ENCODE peak calls at places on chromosomes 12 and 14, in nine cellular contexts. P is T-helper 17 cell; I is HFF-Myc; L is stimulated activated CD4-positive, alpha-beta T cell treated with anti-CD3 and anti-CD28 coated beads, Interleukin-12 subunit alpha, Interleukin-12 subunit beta, amount 100 ng/mL, for 24 hours; Z is activated CD4-positive, CD25-positive, alpha-beta regulatory T cell treated with anti-CD3 and anti-CD28 coated beads, Interleukin-2, amount 50 U/mL, for 72 hours; D is WTC11; H is WERI-Rb-1; F is NCI-H1092; Q is stromal cell of bone marrow. X is an unnamed sample.

GRCh38 chr12:129152291-129153075 is 299.2 kb downstream of the GLT1D1 start:
- DNase-seq in Q (no peak), P (no peak), F (no peak), Z (no peak), L (no peak), H (peak), D (no peak), I (no peak), X (no peak)

GRCh38 chr12:54304187-54304810 is 3.5 kb upstream of the NFE2 start:
- DNase-seq in Q (no peak), P (no peak), Z (no peak), I (no peak), F (no peak), H (no peak), L (no peak), D (peak), X (peak)

GRCh38 chr12:49537709-49538601 is 875 bp upstream of the KCNH3 start:
- DNase-seq in P (no peak), Z (no peak), I (no peak), Q (no peak), L (no peak), D (no peak), H (no peak), F (peak), X (peak)

GRCh38 chr14:39628087-39628486 is 195.9 kb upstream of the FBXO33 start:
- DNase-seq in Z (no peak), F (no peak), D (no peak), L (no peak), I (no peak), P (no peak), Q (no peak), H (no peak), X (no peak)

GRCh38 chr12:6215932-6216494 is 15.8 kb downstream of the CD9 start:
- DNase-seq in H (no peak), I (peak), D (peak), F (no peak), P (no peak), Z (no peak), Q (peak), L (no peak), X (no peak)

GRCh38 chr14:71212683-71213107 is 305.4 kb downstream of the PCNX1 start:
- DNase-seq in H (no peak), I (no peak), Z (no peak), F (no peak), P (no peak), D (no peak), L (no peak), Q (no peak), X (no peak)

GRCh38 chr12:44372259-44372658 is 503.9 kb downstream of the NELL2 start:
- DNase-seq in Z (no peak), Q (peak), F (no peak), P (no peak), H (no peak), I (no peak), D (no peak), L (no peak), X (no peak)

GRCh38 chr14:89029961-89030694 is 205.7 kb downstream of the TTC8 start:
- DNase-seq in D (no peak), F (no peak), Q (no peak), I (no peak), P (no peak), L (no peak), Z (no peak), H (no peak), X (no peak)

GRCh38 chr14:39351708-39352107 is 80.5 kb downstream of the FBXO33 start:
- DNase-seq in L (no peak), Z (no peak), F (no peak), Q (no peak), P (no peak), D (no peak), H (no peak), I (no peak), X (no peak)

GRCh38 chr12:53402871-53403270 is 20.8 kb upstream of the AMHR2 start:
- DNase-seq in Q (no peak), L (no peak), D (no peak), H (no peak), Z (no peak), P (no peak), F (no peak), I (no peak), X (no peak)

GRCh38 chr14:92615451-92615850 is 101.9 kb downstream of the RIN3 start:
- DNase-seq in F (no peak), H (no peak), Z (peak), P (peak), D (no peak), I (no peak), Q (no peak), L (peak), X (no peak)

GRCh38 chr12:10212623-10213131 is at the start of gene GABARAPL1:
- DNase-seq in L (peak), I (no peak), D (peak), F (no peak), H (peak), Z (peak), Q (peak), P (peak), X (peak)

GRCh38 chr12:87157791-87158190 is 871.4 kb downstream of the C12orf50 start:
- DNase-seq in L (no peak), F (no peak), H (no peak), D (no peak), P (no peak), Q (peak), I (no peak), Z (no peak), X (no peak)

GRCh38 chr12:4939418-4940023 is 29.8 kb downstream of the KCNA1 start:
- DNase-seq in Q (no peak), Z (no peak), F (peak), D (no peak), L (no peak), I (no peak), H (peak), P (no peak), X (peak)

GRCh38 chr12:85575115-85576096 is 260.8 kb downstream of the RASSF9 start:
- DNase-seq in I (peak), P (no peak), D (peak), H (peak), Q (peak), L (no peak), F (peak), Z (no peak), X (peak)

GRCh38 chr12:7905071-7905470 is 30.9 kb downstream of the SLC2A3 start:
- DNase-seq in H (no peak), F (peak), Z (no peak), I (no peak), D (no peak), Q (no peak), P (no peak), L (no peak), X (no peak)

GRCh38 chr12:62649412-62650116 is 182.9 kb downstream of the MON2 start:
- DNase-seq in H (no peak), P (no peak), Z (no peak), Q (no peak), D (no peak), F (no peak), I (no peak), L (no peak), X (no peak)

GRCh38 chr12:88108021-88108420 is 33.9 kb downstream of the CEP290 start:
- DNase-seq in L (no peak), P (no peak), Q (no peak), H (no peak), F (no peak), Z (no peak), D (no peak), I (peak), X (no peak)

GRCh38 chr12:131783915-131784541 is 44.2 kb upstream of the MMP17 start:
- DNase-seq in F (no peak), I (peak), L (no peak), P (no peak), Q (peak), H (no peak), D (peak), Z (no peak), X (no peak)

GRCh38 chr14:72736348-72736747 is 157.6 kb downstream of the DPF3 start:
- DNase-seq in P (no peak), H (peak), D (no peak), F (no peak), L (no peak), I (peak), Q (no peak), Z (no peak), X (no peak)